ENCODE peak calls at places on chromosomes 1 and 21, in five cellular contexts. One of them, this sample, is unnamed.

GRCh38 chr21:18810136-18810535 is 406.6 kb upstream of the TMPRSS15 start:
- DNase-seq in neural progenitor cell: no peak
- DNase-seq in Calu3: no peak
- DNase-seq in CD4-positive, alpha-beta memory T cell: no peak
- DNase-seq in epithelial cell of esophagus: no peak
- DNase-seq in this sample: no peak

GRCh38 chr21:33487996-33488395 is 3.5 kb downstream of the DNAJC28 start:
- DNase-seq in epithelial cell of esophagus: no peak
- DNase-seq in Calu3: no peak
- DNase-seq in neural progenitor cell: no peak
- DNase-seq in CD4-positive, alpha-beta memory T cell: no peak
- DNase-seq in this sample: no peak

GRCh38 chr1:52345252-52345651 is 20.8 kb downstream of the CC2D1B start:
- DNase-seq in epithelial cell of esophagus: peak; percentile 7
- DNase-seq in neural progenitor cell: no peak
- DNase-seq in CD4-positive, alpha-beta memory T cell: no peak
- DNase-seq in Calu3: no peak
- DNase-seq in this sample: no peak

GRCh38 chr1:177448652-177449351 is 278.0 kb downstream of the BRINP2 start:
- DNase-seq in neural progenitor cell: no peak
- DNase-seq in epithelial cell of esophagus: peak; percentile 38
- DNase-seq in CD4-positive, alpha-beta memory T cell: no peak
- DNase-seq in Calu3: no peak
- DNase-seq in this sample: no peak

GRCh38 chr1:21761052-21761451 is 21.9 kb downstream of the USP48 start:
- DNase-seq in Calu3: no peak
- DNase-seq in epithelial cell of esophagus: no peak
- DNase-seq in neural progenitor cell: no peak
- DNase-seq in CD4-positive, alpha-beta memory T cell: no peak
- DNase-seq in this sample: no peak

GRCh38 chr1:231324660-231325059 is 13.0 kb downstream of the EXOC8 start:
- DNase-seq in CD4-positive, alpha-beta memory T cell: no peak
- DNase-seq in epithelial cell of esophagus: no peak
- DNase-seq in Calu3: no peak
- DNase-seq in neural progenitor cell: no peak
- DNase-seq in this sample: no peak

GRCh38 chr1:25754421-25755195 is 45.4 kb upstream of the SELENON start:
- DNase-seq in CD4-positive, alpha-beta memory T cell: no peak
- DNase-seq in epithelial cell of esophagus: peak; percentile 36
- DNase-seq in Calu3: no peak
- DNase-seq in neural progenitor cell: peak; percentile 38
- DNase-seq in this sample: no peak

GRCh38 chr21:46066843-46067331 is 31.0 kb upstream of the COL6A2 start:
- DNase-seq in CD4-positive, alpha-beta memory T cell: no peak
- DNase-seq in neural progenitor cell: peak; percentile 48
- DNase-seq in Calu3: no peak
- DNase-seq in epithelial cell of esophagus: no peak
- DNase-seq in this sample: no peak

GRCh38 chr1:40792036-40792435 is 8.4 kb downstream of the KCNQ4 start:
- DNase-seq in epithelial cell of esophagus: no peak
- DNase-seq in Calu3: no peak
- DNase-seq in CD4-positive, alpha-beta memory T cell: no peak
- DNase-seq in neural progenitor cell: no peak
- DNase-seq in this sample: no peak

GRCh38 chr1:109794319-109795132 is 30.8 kb upstream of the EPS8L3 start:
- DNase-seq in epithelial cell of esophagus: no peak
- DNase-seq in Calu3: no peak
- DNase-seq in CD4-positive, alpha-beta memory T cell: no peak
- DNase-seq in neural progenitor cell: no peak
- DNase-seq in this sample: no peak

GRCh38 chr1:21868941-21869454 is 56.9 kb downstream of the LDLRAD2 start:
- DNase-seq in neural progenitor cell: no peak
- DNase-seq in CD4-positive, alpha-beta memory T cell: no peak
- DNase-seq in epithelial cell of esophagus: no peak
- DNase-seq in Calu3: no peak
- DNase-seq in this sample: no peak

GRCh38 chr1:155981266-155982088 is 3.1 kb upstream of the ARHGEF2 start:
- DNase-seq in Calu3: no peak
- DNase-seq in epithelial cell of esophagus: peak; percentile 70
- DNase-seq in neural progenitor cell: no peak
- DNase-seq in CD4-positive, alpha-beta memory T cell: peak; percentile 72
- DNase-seq in this sample: peak; percentile 17

GRCh38 chr1:190172636-190173410 is 304.8 kb downstream of the BRINP3 start:
- DNase-seq in epithelial cell of esophagus: no peak
- DNase-seq in neural progenitor cell: peak; percentile 14
- DNase-seq in Calu3: no peak
- DNase-seq in CD4-positive, alpha-beta memory T cell: no peak
- DNase-seq in this sample: no peak

GRCh38 chr1:83996621-83997020 is 2.3 kb downstream of the TTLL7 start:
- DNase-seq in Calu3: no peak
- DNase-seq in neural progenitor cell: no peak
- DNase-seq in epithelial cell of esophagus: peak; percentile 5
- DNase-seq in CD4-positive, alpha-beta memory T cell: no peak
- DNase-seq in this sample: no peak

GRCh38 chr1:63575340-63575826 is 17.8 kb upstream of the PGM1 start:
- DNase-seq in epithelial cell of esophagus: peak; percentile 39
- DNase-seq in neural progenitor cell: no peak
- DNase-seq in Calu3: peak; percentile 35
- DNase-seq in CD4-positive, alpha-beta memory T cell: no peak
- DNase-seq in this sample: peak; percentile 21

GRCh38 chr1:33010946-33011731 is 25.5 kb downstream of the AK2 start:
- DNase-seq in epithelial cell of esophagus: no peak
- DNase-seq in Calu3: no peak
- DNase-seq in CD4-positive, alpha-beta memory T cell: no peak
- DNase-seq in neural progenitor cell: no peak
- DNase-seq in this sample: no peak

GRCh38 chr1:7284839-7285435 is 486.2 kb upstream of the VAMP3 start:
- DNase-seq in Calu3: no peak
- DNase-seq in CD4-positive, alpha-beta memory T cell: no peak
- DNase-seq in epithelial cell of esophagus: peak; percentile 41
- DNase-seq in neural progenitor cell: no peak
- DNase-seq in this sample: no peak

GRCh38 chr1:6448749-6449631 is 17.0 kb downstream of the TNFRSF25 start:
- DNase-seq in CD4-positive, alpha-beta memory T cell: peak; percentile 70
- DNase-seq in neural progenitor cell: peak; percentile 89
- DNase-seq in epithelial cell of esophagus: no peak
- DNase-seq in Calu3: no peak
- DNase-seq in this sample: no peak

GRCh38 chr21:27823652-27824201 is 856.8 kb upstream of the ADAMTS5 start:
- DNase-seq in epithelial cell of esophagus: no peak
- DNase-seq in Calu3: no peak
- DNase-seq in neural progenitor cell: no peak
- DNase-seq in CD4-positive, alpha-beta memory T cell: no peak
- DNase-seq in this sample: no peak

GRCh38 chr1:21814241-21814918 is 2.3 kb downstream of the LDLRAD2 start:
- DNase-seq in CD4-positive, alpha-beta memory T cell: no peak
- DNase-seq in neural progenitor cell: peak; percentile 85
- DNase-seq in Calu3: no peak
- DNase-seq in epithelial cell of esophagus: no peak
- DNase-seq in this sample: no peak

GRCh38 chr1:178706467-178706866 is 18.6 kb upstream of the RALGPS2 start:
- DNase-seq in CD4-positive, alpha-beta memory T cell: no peak
- DNase-seq in Calu3: no peak
- DNase-seq in neural progenitor cell: no peak
- DNase-seq in epithelial cell of esophagus: peak; percentile 62
- DNase-seq in this sample: no peak

GRCh38 chr1:21292503-21292990 is 2.3 kb upstream of the ECE1 start:
- DNase-seq in neural progenitor cell: no peak
- DNase-seq in epithelial cell of esophagus: no peak
- DNase-seq in Calu3: no peak
- DNase-seq in CD4-positive, alpha-beta memory T cell: no peak
- DNase-seq in this sample: no peak

GRCh38 chr1:156618853-156619581 is at the start of gene HAPLN2:
- DNase-seq in Calu3: peak; percentile 61
- DNase-seq in neural progenitor cell: peak; percentile 72
- DNase-seq in epithelial cell of esophagus: peak; percentile 46
- DNase-seq in CD4-positive, alpha-beta memory T cell: no peak
- DNase-seq in this sample: no peak

GRCh38 chr21:44432841-44433790 is 22.2 kb upstream of the LRRC3 start:
- DNase-seq in Calu3: no peak
- DNase-seq in CD4-positive, alpha-beta memory T cell: no peak
- DNase-seq in epithelial cell of esophagus: no peak
- DNase-seq in neural progenitor cell: no peak
- DNase-seq in this sample: no peak

GRCh38 chr1:23103001-23103879 is 65.4 kb downstream of the LUZP1 start:
- DNase-seq in CD4-positive, alpha-beta memory T cell: peak; percentile 60
- DNase-seq in neural progenitor cell: no peak
- DNase-seq in epithelial cell of esophagus: peak; percentile 76
- DNase-seq in Calu3: no peak
- DNase-seq in this sample: peak; percentile 38

GRCh38 chr1:96185181-96185580 is 536.4 kb upstream of the PTBP2 start:
- DNase-seq in neural progenitor cell: no peak
- DNase-seq in epithelial cell of esophagus: no peak
- DNase-seq in CD4-positive, alpha-beta memory T cell: no peak
- DNase-seq in Calu3: no peak
- DNase-seq in this sample: no peak

GRCh38 chr1:180966310-180966709 is 53.6 kb downstream of the KIAA1614 start:
- DNase-seq in epithelial cell of esophagus: no peak
- DNase-seq in Calu3: no peak
- DNase-seq in neural progenitor cell: no peak
- DNase-seq in CD4-positive, alpha-beta memory T cell: no peak
- DNase-seq in this sample: no peak

GRCh38 chr1:235567812-235568444 is 63.7 kb upstream of the B3GALNT2 start:
- DNase-seq in CD4-positive, alpha-beta memory T cell: no peak
- DNase-seq in epithelial cell of esophagus: no peak
- DNase-seq in Calu3: no peak
- DNase-seq in neural progenitor cell: no peak
- DNase-seq in this sample: no peak

GRCh38 chr1:178310685-178311105 is 186.1 kb downstream of the CLEC20A start:
- DNase-seq in epithelial cell of esophagus: peak; percentile 75
- DNase-seq in CD4-positive, alpha-beta memory T cell: no peak
- DNase-seq in neural progenitor cell: peak; percentile 62
- DNase-seq in Calu3: peak; percentile 28
- DNase-seq in this sample: peak; percentile 61

GRCh38 chr1:26276432-26276838 is 3.5 kb upstream of the SH3BGRL3 start:
- DNase-seq in neural progenitor cell: no peak
- DNase-seq in Calu3: no peak
- DNase-seq in epithelial cell of esophagus: no peak
- DNase-seq in CD4-positive, alpha-beta memory T cell: no peak
- DNase-seq in this sample: no peak

GRCh38 chr21:42806489-42807140 is 72.7 kb downstream of the WDR4 start:
- DNase-seq in epithelial cell of esophagus: no peak
- DNase-seq in Calu3: no peak
- DNase-seq in CD4-positive, alpha-beta memory T cell: no peak
- DNase-seq in neural progenitor cell: peak; percentile 76
- DNase-seq in this sample: no peak

GRCh38 chr21:45724345-45724961 is 80.9 kb downstream of the PCBP3 start:
- DNase-seq in Calu3: no peak
- DNase-seq in neural progenitor cell: no peak
- DNase-seq in epithelial cell of esophagus: no peak
- DNase-seq in CD4-positive, alpha-beta memory T cell: no peak
- DNase-seq in this sample: no peak

GRCh38 chr1:227885648-227886502 is 61.9 kb downstream of the WNT9A start:
- DNase-seq in neural progenitor cell: no peak
- DNase-seq in CD4-positive, alpha-beta memory T cell: no peak
- DNase-seq in epithelial cell of esophagus: peak; percentile 91
- DNase-seq in Calu3: peak; percentile 72
- DNase-seq in this sample: peak; percentile 99

GRCh38 chr21:38985423-38986378 is 180.0 kb downstream of the ETS2 start:
- DNase-seq in epithelial cell of esophagus: peak; percentile 91
- DNase-seq in neural progenitor cell: no peak
- DNase-seq in CD4-positive, alpha-beta memory T cell: no peak
- DNase-seq in Calu3: no peak
- DNase-seq in this sample: peak; percentile 34

This sample was measured in RWPE1.